ENCODE peak calls at places on chromosomes 7 and 10, in six cellular contexts. B is fibroblast of lung, R is MM.1S, H is GM23338, L is DND-41, Z is neural progenitor cell. K is an unnamed sample.

GRCh38 chr10:132746801-132747625 is 38.9 kb downstream of the NKX6-2 start:
- DNase-seq in B (no peak), R (no peak), H (peak; percentile 50), L (no peak), Z (peak; percentile 90), K (no peak)

GRCh38 chr7:128068785-128069184 is 37.5 kb upstream of the LRRC4 start:
- DNase-seq in B (no peak), R (no peak), H (no peak), L (no peak), Z (no peak), K (no peak)

GRCh38 chr10:33047655-33048054 is 89.6 kb upstream of the ITGB1 start:
- DNase-seq in B (peak; percentile 26), R (no peak), H (no peak), L (no peak), Z (no peak), K (peak; percentile 5)

GRCh38 chr10:31977440-31978157 is 49.0 kb upstream of the ARHGAP12 start:
- DNase-seq in B (peak; percentile 60), R (no peak), H (no peak), L (no peak), Z (no peak), K (peak; percentile 82)

GRCh38 chr10:121266370-121266769 is 331.9 kb downstream of the FGFR2 start:
- DNase-seq in B (no peak), R (no peak), H (no peak), L (no peak), Z (no peak), K (no peak)

GRCh38 chr10:76112826-76113150 is 681.4 kb downstream of the LRMDA start:
- DNase-seq in B (no peak), R (no peak), H (no peak), L (no peak), Z (no peak), K (no peak)

GRCh38 chr7:16091951-16092350 is 329.4 kb downstream of the CRPPA start:
- DNase-seq in B (peak; percentile 24), R (no peak), H (no peak), L (no peak), Z (no peak), K (peak; percentile 33)

GRCh38 chr10:36448760-36449681 is 676.4 kb upstream of the ANKRD30A start:
- DNase-seq in B (peak; percentile 21), R (no peak), H (peak; percentile 83), L (no peak), Z (peak; percentile 33), K (no peak)

GRCh38 chr7:90262438-90262837 is 17.5 kb downstream of the CFAP69 start:
- DNase-seq in B (peak; percentile 67), R (peak; percentile 48), H (peak; percentile 47), L (no peak), Z (peak; percentile 19), K (peak; percentile 73)

GRCh38 chr7:158123753-158124152 is 463.9 kb downstream of the PTPRN2 start:
- DNase-seq in B (no peak), R (no peak), H (no peak), L (no peak), Z (no peak), K (no peak)

GRCh38 chr7:22356010-22356854 is 722 bp downstream of the RAPGEF5 start:
- DNase-seq in B (no peak), R (peak; percentile 51), H (peak; percentile 56), L (peak; percentile 53), Z (peak; percentile 42), K (peak; percentile 7)

GRCh38 chr7:37038706-37039105 is 314.4 kb upstream of the AOAH start:
- DNase-seq in B (no peak), R (no peak), H (no peak), L (no peak), Z (no peak), K (no peak)

GRCh38 chr10:123890246-123890645 is 1.4 kb downstream of the CPXM2 start:
- DNase-seq in B (no peak), R (no peak), H (no peak), L (no peak), Z (no peak), K (peak; percentile 33)

GRCh38 chr10:19332304-19332703 is 283.7 kb downstream of the MALRD1 start:
- DNase-seq in B (peak; percentile 76), R (no peak), H (no peak), L (no peak), Z (no peak), K (no peak)

GRCh38 chr10:43692051-43692825 is 43.6 kb upstream of the ZNF32 start:
- DNase-seq in B (peak; percentile 84), R (no peak), H (no peak), L (no peak), Z (no peak), K (peak; percentile 79)

GRCh38 chr10:131448171-131448570 is 136.7 kb upstream of the TCERG1L start:
- DNase-seq in B (no peak), R (no peak), H (no peak), L (no peak), Z (no peak), K (no peak)

GRCh38 chr7:80781561-80781979 is 137.3 kb downstream of the SEMA3C start:
- DNase-seq in B (peak; percentile 87), R (no peak), H (peak; percentile 13), L (no peak), Z (peak; percentile 17), K (peak; percentile 81)

GRCh38 chr10:101133489-101134298 is 2.6 kb downstream of the TLX1 start:
- DNase-seq in B (no peak), R (no peak), H (no peak), L (no peak), Z (peak; percentile 72), K (no peak)
- TF ChIP-seq EZH2 in B (peak; percentile 39), R (no peak), H (peak; percentile 98), L (no peak), Z (no peak), K (no peak)

DNA sequence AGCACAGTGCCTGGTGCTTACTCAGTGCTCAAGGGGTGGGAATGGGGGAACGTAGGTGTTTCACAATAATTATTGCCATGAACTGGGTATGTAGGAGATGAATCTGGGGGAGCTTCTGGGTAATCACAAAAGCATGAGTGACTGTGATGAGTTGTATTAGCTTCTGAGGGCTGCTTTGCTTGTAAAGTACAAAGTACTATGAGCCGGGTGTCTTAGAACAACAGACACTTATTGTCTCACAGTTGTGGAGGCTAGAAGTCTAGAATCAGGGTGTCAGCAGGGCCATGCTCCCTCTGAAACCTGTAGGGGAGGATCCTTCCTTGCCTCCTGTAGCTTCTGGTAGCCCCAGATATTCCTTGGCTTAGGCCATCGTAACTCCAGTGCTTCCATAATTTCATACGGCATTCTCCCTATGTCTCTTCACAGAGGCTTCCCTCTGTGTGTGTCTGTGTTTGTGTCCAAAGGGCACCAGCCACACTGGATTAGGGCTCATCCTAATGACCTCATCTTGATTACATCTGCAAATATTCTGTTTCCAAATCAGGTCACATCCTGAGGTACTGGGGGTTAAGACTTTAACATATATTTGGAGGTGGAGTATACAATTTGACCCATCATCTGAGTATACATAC is 84.8 kb upstream of the AGBL3 start:
- DNase-seq in B (no peak), R (no peak), H (no peak), L (no peak), Z (no peak), K (peak; percentile 25)
- H4K20me1 ChIP-seq in B (no peaks in the 10 kb centered on the region), R (no peaks in the 10 kb centered on the region), H (peaks cover 10% of the 10 kb centered on the region), L (no peaks in the 10 kb centered on the region), Z (peaks cover 16% of the 10 kb centered on the region), K (peaks cover 3% of the 10 kb centered on the region)

GRCh38 chr7:92715963-92716362 is 120.4 kb downstream of the CDK6 start:
- DNase-seq in B (no peak), R (no peak), H (no peak), L (no peak), Z (no peak), K (no peak)
- H3K27ac ChIP-seq in B (no peak overlapping the region), R (no peak overlapping the region), H (no peak overlapping the region), L (peak overlapping the region; percentile 10), Z (no peak overlapping the region), K (no peak overlapping the region)

GRCh38 chr10:23201837-23202236 is 9.7 kb downstream of the PTF1A start:
- DNase-seq in B (no peak), R (no peak), H (no peak), L (no peak), Z (no peak), K (no peak)

GRCh38 chr10:23202736-23203135 is 10.6 kb downstream of the PTF1A start:
- DNase-seq in B (no peak), R (no peak), H (no peak), L (no peak), Z (peak; percentile 38), K (no peak)

GRCh38 chr10:23200997-23201652 is 9.0 kb downstream of the PTF1A start:
- DNase-seq in B (no peak), R (no peak), H (no peak), L (no peak), Z (peak; percentile 13), K (no peak)

GRCh38 chr10:23203369-23204325 is 11.5 kb downstream of the PTF1A start:
- DNase-seq in B (no peak), R (no peak), H (no peak), L (no peak), Z (peak; percentile 31), K (no peak)

GRCh38 chr10:23204773-23205172 is 12.7 kb downstream of the PTF1A start:
- DNase-seq in B (no peak), R (no peak), H (peak; percentile 67), L (no peak), Z (peak; percentile 86), K (no peak)
- TF ChIP-seq EZH2 in B (no peak), R (no peak), H (peak; percentile 38), L (no peak), Z (no peak), K (no peak)

GRCh38 chr7:155670521-155670920 is 26.1 kb downstream of the RBM33 start:
- DNase-seq in B (no peak), R (no peak), H (no peak), L (no peak), Z (no peak), K (no peak)
- H4K20me1 ChIP-seq in B (no peaks in the 10 kb centered on the region), R (peaks cover 55% of the 10 kb centered on the region), H (peaks cover 53% of the 10 kb centered on the region), L (peaks cover 80% of the 10 kb centered on the region), Z (peaks cover 78% of the 10 kb centered on the region), K (peaks cover 21% of the 10 kb centered on the region)

GRCh38 chr10:22341190-22341935 is 3.9 kb upstream of the SPAG6 start:
- DNase-seq in B (peak; percentile 47), R (no peak), H (no peak), L (no peak), Z (no peak), K (peak; percentile 69)
- H3K27ac ChIP-seq in B (peak overlapping the region; percentile 86), R (peak overlapping the region; percentile 84), H (no peak overlapping the region), L (no peak overlapping the region), Z (no peak overlapping the region), K (peak overlapping the region; percentile 90)

GRCh38 chr7:97001221-97001620 is 4.1 kb upstream of the DLX6 start:
- DNase-seq in B (no peak), R (no peak), H (peak; percentile 42), L (no peak), Z (peak; percentile 23), K (no peak)
- TF ChIP-seq EZH2 in B (no peak), R (no peak), H (no peak), L (no peak), Z (no peak), K (no peak)